ENCODE peak calls at places on chromosome 3, in four cellular contexts. One of them, this sample, is unnamed.

GRCh38 chr3:171163724-171164465 is 137.4 kb upstream of the SLC2A2 start:
- DNase-seq in fibroblast of lung: peak; percentile 16
- DNase-seq in IMR-90: no peak
- DNase-seq in mammary epithelial cell: peak; percentile 68
- DNase-seq in this sample: no peak

GRCh38 chr3:49638445-49638844 is 35.7 kb upstream of the APEH start:
- DNase-seq in IMR-90: peak; percentile 31
- DNase-seq in mammary epithelial cell: peak; percentile 70
- DNase-seq in fibroblast of lung: peak; percentile 88
- DNase-seq in this sample: no peak

GRCh38 chr3:74009961-74010859 is 385.5 kb upstream of the PDZRN3 start:
- DNase-seq in IMR-90: no peak
- DNase-seq in mammary epithelial cell: no peak
- DNase-seq in fibroblast of lung: no peak
- DNase-seq in this sample: peak; percentile 50

GRCh38 chr3:17670749-17671148 is 71.7 kb downstream of the TBC1D5 start:
- DNase-seq in IMR-90: no peak
- DNase-seq in mammary epithelial cell: no peak
- DNase-seq in fibroblast of lung: no peak
- DNase-seq in this sample: no peak

GRCh38 chr3:194285024-194285858 is 65.9 kb downstream of the CPN2 start:
- DNase-seq in fibroblast of lung: peak; percentile 87
- DNase-seq in IMR-90: peak; percentile 64
- DNase-seq in mammary epithelial cell: peak; percentile 38
- DNase-seq in this sample: peak; percentile 35

GRCh38 chr3:187968883-187969580 is 184.9 kb upstream of the LPP start:
- DNase-seq in fibroblast of lung: peak; percentile 59
- DNase-seq in mammary epithelial cell: peak; percentile 42
- DNase-seq in IMR-90: peak; percentile 62
- DNase-seq in this sample: no peak

GRCh38 chr3:140568842-140569520 is 108.9 kb upstream of the TRIM42 start:
- DNase-seq in IMR-90: no peak
- DNase-seq in fibroblast of lung: peak; percentile 32
- DNase-seq in mammary epithelial cell: no peak
- DNase-seq in this sample: no peak

GRCh38 chr3:87225659-87226058 is 1.4 kb upstream of the CHMP2B start:
- DNase-seq in fibroblast of lung: no peak
- DNase-seq in IMR-90: no peak
- DNase-seq in mammary epithelial cell: no peak
- DNase-seq in this sample: no peak

GRCh38 chr3:70120360-70120966 is 120.9 kb downstream of the SAMMSON start:
- DNase-seq in fibroblast of lung: peak; percentile 34
- DNase-seq in IMR-90: peak; percentile 52
- DNase-seq in mammary epithelial cell: peak; percentile 48
- DNase-seq in this sample: peak; percentile 93

GRCh38 chr3:30577788-30578187 is 28.6 kb upstream of the TGFBR2 start:
- DNase-seq in fibroblast of lung: no peak
- DNase-seq in IMR-90: no peak
- DNase-seq in mammary epithelial cell: no peak
- DNase-seq in this sample: no peak

GRCh38 chr3:11567516-11568467 is 75.9 kb downstream of the VGLL4 start:
- DNase-seq in IMR-90: peak; percentile 84
- DNase-seq in fibroblast of lung: peak; percentile 90
- DNase-seq in mammary epithelial cell: peak; percentile 92
- DNase-seq in this sample: no peak

GRCh38 chr3:149077638-149078037 is 8.7 kb downstream of the HLTF start:
- DNase-seq in fibroblast of lung: peak; percentile 40
- DNase-seq in IMR-90: peak; percentile 43
- DNase-seq in mammary epithelial cell: no peak
- DNase-seq in this sample: no peak

GRCh38 chr3:131811481-131811880 is 223.3 kb downstream of the CPNE4 start:
- DNase-seq in IMR-90: no peak
- DNase-seq in mammary epithelial cell: no peak
- DNase-seq in fibroblast of lung: no peak
- DNase-seq in this sample: no peak

GRCh38 chr3:193883551-193883950 is 252.4 kb upstream of the HES1 start:
- DNase-seq in mammary epithelial cell: peak; percentile 64
- DNase-seq in IMR-90: peak; percentile 24
- DNase-seq in fibroblast of lung: peak; percentile 84
- DNase-seq in this sample: no peak

GRCh38 chr3:169026543-169027181 is 636.9 kb downstream of the MECOM start:
- DNase-seq in fibroblast of lung: peak; percentile 97
- DNase-seq in IMR-90: peak; percentile 92
- DNase-seq in mammary epithelial cell: peak; percentile 95
- DNase-seq in this sample: no peak

GRCh38 chr3:42802876-42803799 is 1.2 kb downstream of the HIGD1A start:
- DNase-seq in mammary epithelial cell: peak; percentile 39
- DNase-seq in IMR-90: peak; percentile 22
- DNase-seq in fibroblast of lung: no peak
- DNase-seq in this sample: no peak

GRCh38 chr3:162138509-162138908 is 641.9 kb downstream of the OTOL1 start:
- DNase-seq in IMR-90: no peak
- DNase-seq in mammary epithelial cell: no peak
- DNase-seq in fibroblast of lung: no peak
- DNase-seq in this sample: no peak

GRCh38 chr3:148077318-148077923 is 620.3 kb upstream of the AGTR1 start:
- DNase-seq in IMR-90: peak; percentile 28
- DNase-seq in fibroblast of lung: peak; percentile 16
- DNase-seq in mammary epithelial cell: peak; percentile 21
- DNase-seq in this sample: no peak

GRCh38 chr3:127690106-127690505 is 17.4 kb downstream of the ABTB1 start:
- DNase-seq in IMR-90: peak; percentile 61
- DNase-seq in fibroblast of lung: peak; percentile 82
- DNase-seq in mammary epithelial cell: peak; percentile 49
- DNase-seq in this sample: peak; percentile 74

GRCh38 chr3:193731656-193732055 is 138.6 kb downstream of the OPA1 start:
- DNase-seq in IMR-90: no peak
- DNase-seq in mammary epithelial cell: no peak
- DNase-seq in fibroblast of lung: no peak
- DNase-seq in this sample: no peak

GRCh38 chr3:116474356-116475200 is 29.3 kb upstream of the LSAMP start:
- DNase-seq in IMR-90: peak; percentile 17
- DNase-seq in fibroblast of lung: peak; percentile 58
- DNase-seq in mammary epithelial cell: no peak
- DNase-seq in this sample: peak; percentile 43

GRCh38 chr3:184203526-184203925 is 17.5 kb downstream of the ABCF3 start:
- DNase-seq in IMR-90: no peak
- DNase-seq in mammary epithelial cell: no peak
- DNase-seq in fibroblast of lung: no peak
- DNase-seq in this sample: no peak

GRCh38 chr3:70849911-70850699 is 537.7 kb upstream of the MDFIC2 start:
- DNase-seq in fibroblast of lung: peak; percentile 92
- DNase-seq in mammary epithelial cell: peak; percentile 77
- DNase-seq in IMR-90: peak; percentile 93
- DNase-seq in this sample: no peak

GRCh38 chr3:83216919-83217594 is 1455.6 kb upstream of the GBE1 start:
- DNase-seq in mammary epithelial cell: no peak
- DNase-seq in fibroblast of lung: no peak
- DNase-seq in IMR-90: no peak
- DNase-seq in this sample: no peak

GRCh38 chr3:52525666-52526065 is 8.0 kb downstream of the NT5DC2 start:
- DNase-seq in fibroblast of lung: no peak
- DNase-seq in mammary epithelial cell: no peak
- DNase-seq in IMR-90: no peak
- DNase-seq in this sample: no peak

GRCh38 chr3:101935081-101935480 is 85.8 kb downstream of the NFKBIZ start:
- DNase-seq in mammary epithelial cell: peak; percentile 40
- DNase-seq in IMR-90: no peak
- DNase-seq in fibroblast of lung: no peak
- DNase-seq in this sample: no peak

GRCh38 chr3:72186485-72186864 is 401.5 kb upstream of the PROK2 start:
- DNase-seq in mammary epithelial cell: peak; percentile 16
- DNase-seq in fibroblast of lung: peak; percentile 76
- DNase-seq in IMR-90: peak; percentile 60
- DNase-seq in this sample: no peak

GRCh38 chr3:98329392-98330124 is 24.1 kb upstream of the OR5K4 start:
- DNase-seq in mammary epithelial cell: peak; percentile 38
- DNase-seq in fibroblast of lung: peak; percentile 20
- DNase-seq in IMR-90: peak; percentile 51
- DNase-seq in this sample: peak; percentile 84

GRCh38 chr3:56826831-56827722 is 25.3 kb upstream of the ARHGEF3 start:
- DNase-seq in IMR-90: peak; percentile 16
- DNase-seq in mammary epithelial cell: peak; percentile 36
- DNase-seq in fibroblast of lung: peak; percentile 31
- DNase-seq in this sample: no peak

GRCh38 chr3:126461450-126462070 is 14.1 kb downstream of the ZXDC start:
- DNase-seq in IMR-90: no peak
- DNase-seq in fibroblast of lung: no peak
- DNase-seq in mammary epithelial cell: no peak
- DNase-seq in this sample: peak; percentile 17

GRCh38 chr3:29430558-29430971 is 149.7 kb downstream of the RBMS3 start:
- DNase-seq in mammary epithelial cell: no peak
- DNase-seq in IMR-90: peak; percentile 75
- DNase-seq in fibroblast of lung: peak; percentile 84
- DNase-seq in this sample: no peak

GRCh38 chr3:60698117-60698516 is 553.1 kb downstream of the FHIT start:
- DNase-seq in fibroblast of lung: no peak
- DNase-seq in IMR-90: no peak
- DNase-seq in mammary epithelial cell: no peak
- DNase-seq in this sample: no peak

GRCh38 chr3:65713016-65713415 is 325.7 kb downstream of the MAGI1 start:
- DNase-seq in IMR-90: peak; percentile 79
- DNase-seq in fibroblast of lung: peak; percentile 88
- DNase-seq in mammary epithelial cell: peak; percentile 20
- DNase-seq in this sample: peak; percentile 57

DNA sequence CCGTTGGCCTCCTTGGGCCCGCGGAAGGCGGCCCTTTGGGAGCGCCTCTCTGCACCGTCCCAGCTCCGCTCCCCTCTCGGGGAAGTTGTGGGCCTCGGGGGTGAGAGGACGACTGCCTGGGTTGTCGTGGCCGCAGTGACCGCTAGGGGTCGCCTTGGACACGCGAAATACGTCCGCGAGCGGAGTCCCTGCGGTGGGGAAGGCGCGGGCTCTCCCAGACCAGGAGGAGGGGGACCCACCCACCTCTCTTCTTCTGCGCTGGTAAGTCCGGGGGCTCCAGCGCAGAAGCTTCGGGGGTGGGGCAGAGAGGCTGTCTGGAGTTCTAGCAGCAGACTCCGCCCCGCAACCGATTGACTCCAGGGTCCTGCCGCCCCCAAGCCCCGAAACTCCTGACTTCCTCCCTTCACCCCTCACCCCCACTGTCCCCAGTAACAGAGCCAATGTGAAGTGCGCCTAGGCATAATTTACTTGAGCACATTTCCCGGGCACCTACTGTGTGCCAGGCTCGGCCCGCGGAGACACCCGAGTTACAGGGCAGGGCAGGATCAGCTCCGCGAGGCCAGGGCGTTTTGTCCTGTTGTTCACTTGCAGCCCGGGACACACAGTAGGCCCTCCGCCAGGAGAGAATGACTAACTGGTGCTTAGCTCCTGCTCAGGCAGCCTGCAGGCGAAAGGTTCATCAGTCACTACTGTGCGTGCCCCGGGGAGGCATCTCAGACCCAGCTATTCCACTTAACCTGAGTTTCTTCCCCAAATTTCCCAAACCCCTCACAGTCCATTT is 32.8 kb downstream of the DNASE1L3 start:
- DNase-seq in fibroblast of lung: peak; percentile 74
- DNase-seq in mammary epithelial cell: peak; percentile 70
- DNase-seq in IMR-90: peak; percentile 69
- DNase-seq in this sample: peak; percentile 98
- H3K9ac ChIP-seq in fibroblast of lung: no peak overlapping the region
- H3K9ac ChIP-seq in mammary epithelial cell: no peak overlapping the region
- H3K9ac ChIP-seq in IMR-90: no peak overlapping the region
- H3K9ac ChIP-seq in this sample: no peak overlapping the region

GRCh38 chr3:186002884-186003472 is 65.2 kb upstream of the TRA2B start:
- DNase-seq in mammary epithelial cell: peak; percentile 41
- DNase-seq in fibroblast of lung: peak; percentile 42
- DNase-seq in IMR-90: peak; percentile 48
- DNase-seq in this sample: peak; percentile 78
- TF ChIP-seq CTCF in mammary epithelial cell: peak; percentile 51
- TF ChIP-seq CTCF in fibroblast of lung: peak; percentile 49
- TF ChIP-seq CTCF in IMR-90: peak; percentile 36
- TF ChIP-seq CTCF in this sample: peak; percentile 77

DNA sequence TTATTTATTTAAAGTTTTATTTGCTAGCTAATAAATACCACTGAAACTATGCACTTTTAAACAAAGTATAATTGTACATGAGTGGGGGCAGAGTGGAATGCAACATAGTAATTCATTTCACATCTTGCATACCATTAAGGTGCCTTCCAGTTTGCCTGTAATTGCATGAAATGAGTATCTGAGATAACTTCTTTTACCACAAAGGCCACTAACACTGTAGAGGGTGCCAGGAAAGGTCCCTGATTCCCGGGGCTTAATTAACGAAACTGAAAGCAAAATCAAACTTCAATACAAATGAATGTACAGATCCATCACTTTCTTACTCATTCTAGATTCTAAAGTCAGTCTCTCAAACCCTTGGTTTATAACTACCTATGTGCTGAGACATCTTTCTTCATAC is 2.1 kb downstream of the CD47 start:
- DNase-seq in fibroblast of lung: peak; percentile 59
- DNase-seq in mammary epithelial cell: peak; percentile 44
- DNase-seq in IMR-90: peak; percentile 16
- DNase-seq in this sample: no peak
- H3K27ac ChIP-seq in fibroblast of lung: no peak overlapping the region
- H3K27ac ChIP-seq in mammary epithelial cell: peak overlapping the region; percentile 65
- H3K27ac ChIP-seq in IMR-90: no peak overlapping the region
- H3K27ac ChIP-seq in this sample: no peak overlapping the region

GRCh38 chr3:152281032-152281713 is 12.4 kb downstream of the MBNL1 start:
- DNase-seq in IMR-90: no peak
- DNase-seq in fibroblast of lung: peak; percentile 68
- DNase-seq in mammary epithelial cell: no peak
- DNase-seq in this sample: no peak
- H3K9ac ChIP-seq in IMR-90: no peak overlapping the region
- H3K9ac ChIP-seq in fibroblast of lung: no peak overlapping the region
- H3K9ac ChIP-seq in mammary epithelial cell: no peak overlapping the region
- H3K9ac ChIP-seq in this sample: no peak overlapping the region

GRCh38 chr3:186119499-186119898 is 10.6 kb upstream of the ETV5 start:
- DNase-seq in mammary epithelial cell: no peak
- DNase-seq in IMR-90: no peak
- DNase-seq in fibroblast of lung: no peak
- DNase-seq in this sample: no peak
- TF ChIP-seq CTCF in mammary epithelial cell: no peak
- TF ChIP-seq CTCF in IMR-90: no peak
- TF ChIP-seq CTCF in fibroblast of lung: no peak
- TF ChIP-seq CTCF in this sample: no peak

GRCh38 chr3:188979669-188980311 is 192.0 kb upstream of the TPRG1 start:
- DNase-seq in IMR-90: peak; percentile 25
- DNase-seq in mammary epithelial cell: no peak
- DNase-seq in fibroblast of lung: no peak
- DNase-seq in this sample: peak; percentile 56
- H3K27ac ChIP-seq in IMR-90: no peak overlapping the region
- H3K27ac ChIP-seq in mammary epithelial cell: no peak overlapping the region
- H3K27ac ChIP-seq in fibroblast of lung: no peak overlapping the region
- H3K27ac ChIP-seq in this sample: no peak overlapping the region